ENCODE peak calls at places on chromosomes 6 and 20, in four cellular contexts. Q is H1, O is HL-60, H is spleen. V is an unnamed sample.

GRCh38 chr6:11943060-11943459 is 69.1 kb upstream of the HIVEP1 start:
- DNase-seq in O (no peak), H (no peak), Q (no peak), V (no peak)

GRCh38 chr20:9119776-9120175 is 50.9 kb downstream of the PLCB4 start:
- DNase-seq in O (no peak), H (no peak), Q (no peak), V (no peak)

GRCh38 chr20:11544029-11544678 is 373.5 kb upstream of the BTBD3 start:
- DNase-seq in Q (no peak), O (peak; percentile 67), H (no peak), V (no peak)

GRCh38 chr20:41837669-41838224 is 219.6 kb upstream of the CHD6 start:
- DNase-seq in H (no peak), Q (no peak), O (no peak), V (no peak)

GRCh38 chr20:4592316-4593148 is 129.2 kb upstream of the PRND start:
- DNase-seq in Q (peak; percentile 88), O (peak; percentile 38), H (peak; percentile 84), V (no peak)

GRCh38 chr20:56391596-56392281 is at the start of gene AURKA:
- DNase-seq in H (no peak), O (no peak), Q (no peak), V (peak; percentile 96)

GRCh38 chr6:44966449-44967091 is 361.6 kb upstream of the RUNX2 start:
- DNase-seq in O (no peak), Q (no peak), H (no peak), V (no peak)

GRCh38 chr6:136921521-136921935 is 573 bp upstream of the SLC35D3 start:
- DNase-seq in H (no peak), O (no peak), Q (peak; percentile 65), V (no peak)

GRCh38 chr20:35015863-35016193 is 60.2 kb downstream of the MYH7B start:
- DNase-seq in H (no peak), O (no peak), Q (no peak), V (peak; percentile 16)

DNA sequence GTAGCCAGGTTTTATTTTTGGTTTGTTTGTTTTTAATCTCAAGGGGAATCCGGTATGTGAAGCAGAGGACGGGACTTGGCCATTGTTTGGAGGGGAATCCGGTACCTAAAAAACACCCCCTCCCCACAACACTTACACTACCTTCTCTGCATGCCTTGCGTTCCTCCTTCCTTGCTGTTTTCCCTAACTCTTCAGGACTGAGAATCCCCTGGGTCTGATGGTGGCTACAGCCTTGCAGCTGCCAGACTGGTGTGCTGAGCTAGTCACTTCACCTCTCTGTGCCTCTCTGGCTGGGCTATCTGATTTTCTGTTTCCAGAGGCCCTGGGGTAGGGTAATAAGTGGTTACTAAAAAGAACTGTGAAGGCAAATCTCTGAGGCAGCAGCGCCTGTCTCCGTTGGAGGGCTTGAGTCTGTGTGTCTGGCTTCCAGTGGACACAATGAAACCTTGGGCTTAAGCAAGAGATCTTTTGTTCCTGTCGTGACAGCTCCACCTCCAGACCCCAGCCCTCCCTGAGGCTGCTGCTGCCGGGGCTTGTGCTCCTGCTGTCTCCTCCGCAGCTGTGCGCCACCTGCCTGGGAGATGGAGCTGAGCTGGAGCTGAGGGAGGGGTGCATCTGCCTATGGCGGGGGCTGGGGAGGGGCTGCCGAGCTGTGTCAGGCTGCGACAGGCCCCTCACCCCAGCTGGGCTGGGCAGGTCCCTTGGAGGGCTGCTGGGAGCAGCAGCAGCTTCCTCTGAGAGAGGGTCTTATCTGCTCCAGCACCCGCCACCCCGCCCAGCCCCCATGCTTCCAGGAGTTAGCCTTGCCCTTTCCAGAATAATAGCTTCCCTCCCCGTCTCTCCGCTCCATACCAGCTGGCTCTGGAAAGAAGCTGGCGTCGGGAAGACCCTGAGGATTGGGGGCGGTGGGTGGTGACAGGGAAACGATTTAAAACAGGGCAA is 65.8 kb upstream of the CCDC167 start:
- DNase-seq in Q (peak; percentile 83), O (no peak), H (no peak), V (no peak)
- H3K27me3 ChIP-seq in Q (no peaks in the 10 kb centered on the region), O (peaks cover 44% of the 10 kb centered on the region), H (no peaks in the 10 kb centered on the region), V (no peaks in the 10 kb centered on the region)

DNA sequence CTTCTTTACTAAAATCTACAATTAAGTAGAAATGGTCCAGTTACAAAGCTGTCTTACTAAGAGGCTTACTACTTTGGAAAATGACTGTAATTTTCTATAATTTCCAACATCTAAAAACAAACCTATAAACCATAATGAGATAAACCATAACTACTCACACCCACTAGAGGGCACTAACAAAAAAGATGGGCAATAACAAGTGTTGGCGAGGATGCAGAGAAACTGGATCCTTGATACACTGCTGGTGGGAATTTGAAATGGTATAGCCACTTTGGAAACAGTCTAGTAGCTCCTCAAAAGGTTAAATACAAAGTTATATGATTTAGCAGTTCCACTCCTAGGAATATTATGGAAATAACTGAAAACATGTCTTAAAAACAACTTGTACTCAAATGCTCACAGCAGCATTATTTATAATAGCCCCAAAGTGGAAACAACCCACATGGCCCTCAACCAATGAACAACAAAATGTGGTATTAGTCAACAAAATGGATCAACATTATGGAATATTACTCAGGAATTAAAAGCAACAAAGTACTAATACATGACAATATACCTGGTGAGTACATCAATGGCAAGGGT is 50.6 kb downstream of the GJA10 start:
- DNase-seq in H (no peak), Q (no peak), O (no peak), V (no peak)
- H3K27ac ChIP-seq in H (no peak overlapping the region), Q (no peak overlapping the region), O (no peak overlapping the region), V (no peak overlapping the region)

GRCh38 chr6:26333458-26334297 is 31.3 kb upstream of the BTN3A2 start:
- DNase-seq in H (no peak), Q (no peak), O (no peak), V (no peak)

GRCh38 chr6:26330835-26331808 is 33.9 kb upstream of the BTN3A2 start:
- DNase-seq in Q (peak; percentile 82), H (no peak), O (peak; percentile 25), V (no peak)

GRCh38 chr6:26332843-26333242 is 32.2 kb upstream of the BTN3A2 start:
- DNase-seq in H (no peak), Q (no peak), O (no peak), V (no peak)

GRCh38 chr6:26332408-26332807 is 32.6 kb upstream of the BTN3A2 start:
- DNase-seq in O (no peak), Q (no peak), H (no peak), V (no peak)

GRCh38 chr6:26331809-26332226 is 33.2 kb upstream of the BTN3A2 start:
- DNase-seq in Q (no peak), O (no peak), H (no peak), V (no peak)
- TF ChIP-seq POLR2AphosphoS5 in Q (no peak), O (no peak), H (no peak), V (no peak)

DNA sequence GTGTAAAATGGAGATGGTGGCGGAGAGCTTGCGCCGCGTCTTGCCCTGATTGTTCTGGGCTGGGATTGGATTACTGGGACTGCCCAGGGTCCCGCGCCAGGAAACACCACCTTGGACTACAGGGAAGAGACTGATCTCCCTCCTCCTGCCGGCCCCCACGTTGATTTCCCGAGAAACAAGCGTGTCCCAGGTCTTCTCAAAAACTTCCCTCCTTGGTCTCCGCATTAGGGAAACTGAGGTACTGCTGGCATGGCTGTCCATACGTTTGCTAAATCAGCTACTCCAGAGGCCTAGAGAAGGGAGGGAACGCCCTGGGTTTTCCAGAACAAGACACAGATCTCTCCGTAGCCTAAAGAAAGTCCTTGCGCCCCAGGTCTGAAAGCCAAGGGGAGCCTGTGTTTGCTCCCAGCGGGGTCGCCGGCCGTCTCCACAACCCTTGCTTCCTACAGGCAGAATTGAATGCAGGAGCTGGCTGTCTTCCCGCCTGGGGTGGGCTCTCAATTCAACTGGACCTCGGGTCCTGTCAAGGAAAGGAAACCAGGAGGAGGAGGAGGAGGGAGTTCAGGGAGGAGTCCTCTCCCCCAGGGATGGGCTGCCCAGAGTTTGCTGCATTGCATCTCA is 29.3 kb downstream of the TFAP2A start:
- DNase-seq in O (no peak), Q (no peak), H (no peak), V (no peak)
- H3K27me3 ChIP-seq in O (peaks cover 41% of the 10 kb centered on the region), Q (peaks cover 100% of the 10 kb centered on the region), H (peaks cover 95% of the 10 kb centered on the region), V (peaks cover 13% of the 10 kb centered on the region)

DNA sequence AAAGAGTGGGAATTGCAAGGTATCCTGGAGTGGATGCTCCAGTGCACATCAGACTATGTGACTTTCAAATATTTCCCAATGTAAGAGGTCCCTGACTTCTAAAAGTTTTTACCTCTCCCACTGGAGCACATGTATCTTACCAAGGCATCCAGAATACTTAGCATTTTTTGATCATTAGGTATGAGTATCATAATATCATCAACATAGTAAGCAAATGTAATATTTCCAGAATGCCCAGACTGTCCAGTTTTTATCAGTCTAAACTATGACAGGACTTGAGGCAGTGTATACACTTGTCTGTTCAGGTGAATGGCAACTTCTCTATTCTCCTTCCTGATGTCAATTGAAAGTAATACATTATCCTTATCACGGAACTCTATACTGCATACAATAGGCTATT is 924.6 kb upstream of the GJE1 start:
- DNase-seq in Q (no peak), O (no peak), H (no peak), V (no peak)
- H3K27ac ChIP-seq in Q (no peak overlapping the region), O (no peak overlapping the region), H (no peak overlapping the region), V (no peak overlapping the region)

GRCh38 chr6:125365230-125365629 is 63.5 kb upstream of the HDDC2 start:
- DNase-seq in O (no peak), Q (no peak), H (no peak), V (no peak)

GRCh38 chr6:125363010-125363359 is 61.2 kb upstream of the HDDC2 start:
- DNase-seq in H (no peak), O (no peak), Q (no peak), V (no peak)

GRCh38 chr6:125361868-125362267 is 60.1 kb upstream of the HDDC2 start:
- DNase-seq in O (no peak), H (no peak), Q (no peak), V (no peak)

GRCh38 chr6:125367036-125367782 is 65.4 kb upstream of the HDDC2 start:
- DNase-seq in H (no peak), O (no peak), Q (no peak), V (no peak)

GRCh38 chr6:125363360-125364121 is 61.8 kb upstream of the HDDC2 start:
- DNase-seq in H (peak; percentile 72), Q (peak; percentile 74), O (no peak), V (no peak)
- TF ChIP-seq POLR2AphosphoS5 in H (peak; percentile 55), Q (peak; percentile 28), O (no peak), V (no peak)

DNA sequence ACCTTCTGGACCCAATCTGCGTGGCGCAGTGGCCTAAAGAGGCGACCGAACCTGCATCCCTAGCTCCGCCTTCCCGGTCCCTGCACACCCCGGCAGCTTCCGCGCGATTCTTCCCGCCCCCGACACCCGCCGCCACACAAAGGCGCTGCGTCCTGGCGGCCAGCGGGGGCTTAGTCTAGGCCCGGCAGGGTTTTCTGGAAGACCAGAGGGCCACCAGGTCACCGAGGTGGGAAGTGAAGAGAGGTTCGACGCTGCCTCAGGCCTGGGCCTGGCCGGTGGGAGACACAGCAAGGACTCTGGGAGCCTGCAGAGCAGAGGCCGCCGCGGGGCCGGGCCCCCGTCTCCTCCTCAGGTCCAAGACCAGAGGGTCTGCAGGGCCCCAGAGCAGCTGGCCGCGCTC is 154.9 kb downstream of the OR2B2 start:
- DNase-seq in O (no peak), Q (peak; percentile 74), H (peak; percentile 83), V (no peak)
- H3K27me3 ChIP-seq in O (no peaks in the 10 kb centered on the region), Q (peaks cover 25% of the 10 kb centered on the region), H (no peaks in the 10 kb centered on the region), V (no peaks in the 10 kb centered on the region)

GRCh38 chr6:75856902-75857301 is 107.9 kb downstream of the MYO6 start:
- DNase-seq in O (no peak), Q (no peak), H (no peak), V (no peak)
- H3K27ac ChIP-seq in O (no peak overlapping the region), Q (no peak overlapping the region), H (no peak overlapping the region), V (no peak overlapping the region)